ENCODE peak calls at places on chromosomes 11 and 22, in ten cellular contexts. E is tibial nerve, X is upper lobe of left lung, Q is HepG2, Y is transverse colon, I is A549, Z is sigmoid colon, F is stomach, T is esophagus muscularis mucosa, W is H1. O is an unnamed sample.

GRCh38 chr22:17724678-17725464 is 49.4 kb downstream of the BID start:
- DNase-seq in Q (no peak), Z (no peak), T (no peak), Y (no peak), W (no peak), F (no peak), E (no peak), X (no peak), I (no peak), O (no peak)

GRCh38 chr11:11998091-11998781 is 10.2 kb downstream of the DKK3 start:
- DNase-seq in T (no peak), Q (no peak), I (peak; percentile 79), Y (no peak), Z (no peak), F (no peak), X (no peak), W (no peak), E (no peak), O (no peak)

GRCh38 chr11:10329935-10330334 is 25.1 kb downstream of the ADM start:
- DNase-seq in Q (no peak), Y (no peak), X (no peak), W (no peak), E (no peak), T (peak; percentile 26), F (no peak), Z (no peak), I (no peak), O (no peak)

GRCh38 chr11:128472128-128473110 is 114.9 kb downstream of the ETS1 start:
- DNase-seq in E (no peak), Q (peak; percentile 35), Y (no peak), Z (no peak), F (no peak), I (no peak), T (no peak), W (no peak), X (no peak), O (no peak)

GRCh38 chr11:110491577-110492352 is 62.0 kb downstream of the FDX1 start:
- DNase-seq in Y (no peak), F (no peak), W (no peak), X (no peak), I (no peak), Z (no peak), E (no peak), Q (no peak), T (peak; percentile 66), O (no peak)

GRCh38 chr22:18032455-18033101 is 8.2 kb upstream of the MICAL3 start:
- DNase-seq in W (no peak), F (no peak), Y (no peak), Q (no peak), I (no peak), T (no peak), Z (no peak), E (no peak), X (no peak), O (no peak)

GRCh38 chr11:45786272-45786671 is 18.7 kb upstream of the SLC35C1 start:
- DNase-seq in E (no peak), Z (no peak), T (no peak), I (no peak), W (no peak), F (no peak), X (no peak), Y (no peak), Q (no peak), O (no peak)

GRCh38 chr11:101555366-101555765 is 28.4 kb downstream of the TRPC6 start:
- DNase-seq in Y (no peak), W (no peak), T (no peak), F (no peak), X (no peak), Z (no peak), E (no peak), Q (no peak), I (no peak), O (no peak)

GRCh38 chr11:131712897-131713296 is 342.5 kb downstream of the NTM start:
- DNase-seq in T (peak; percentile 47), E (no peak), W (no peak), F (no peak), X (no peak), I (no peak), Y (no peak), Z (no peak), Q (no peak), O (no peak)

GRCh38 chr11:96207459-96208449 is 135.2 kb downstream of the MAML2 start:
- DNase-seq in E (no peak), W (no peak), T (no peak), I (no peak), Y (peak; percentile 52), X (no peak), F (no peak), Q (peak; percentile 84), Z (no peak), O (no peak)

GRCh38 chr11:11229691-11230090 is 123.4 kb downstream of the CSNK2A3 start:
- DNase-seq in Z (no peak), W (no peak), Y (no peak), F (no peak), Q (no peak), T (no peak), E (no peak), I (no peak), X (no peak), O (no peak)

GRCh38 chr11:130429983-130430382 is 1.6 kb upstream of the ADAMTS8 start:
- DNase-seq in T (no peak), Y (no peak), E (no peak), X (no peak), Q (no peak), Z (no peak), W (no peak), F (no peak), I (no peak), O (no peak)

GRCh38 chr22:33803371-33803770 is 116.9 kb downstream of the LARGE1 start:
- DNase-seq in Y (no peak), W (no peak), Z (peak; percentile 66), X (no peak), F (no peak), T (no peak), E (no peak), Q (no peak), I (no peak), O (no peak)

GRCh38 chr11:12832828-12833227 is 158.6 kb downstream of the TEAD1 start:
- DNase-seq in I (no peak), Q (no peak), E (no peak), Y (no peak), F (no peak), W (no peak), Z (no peak), T (no peak), X (no peak), O (no peak)

DNA sequence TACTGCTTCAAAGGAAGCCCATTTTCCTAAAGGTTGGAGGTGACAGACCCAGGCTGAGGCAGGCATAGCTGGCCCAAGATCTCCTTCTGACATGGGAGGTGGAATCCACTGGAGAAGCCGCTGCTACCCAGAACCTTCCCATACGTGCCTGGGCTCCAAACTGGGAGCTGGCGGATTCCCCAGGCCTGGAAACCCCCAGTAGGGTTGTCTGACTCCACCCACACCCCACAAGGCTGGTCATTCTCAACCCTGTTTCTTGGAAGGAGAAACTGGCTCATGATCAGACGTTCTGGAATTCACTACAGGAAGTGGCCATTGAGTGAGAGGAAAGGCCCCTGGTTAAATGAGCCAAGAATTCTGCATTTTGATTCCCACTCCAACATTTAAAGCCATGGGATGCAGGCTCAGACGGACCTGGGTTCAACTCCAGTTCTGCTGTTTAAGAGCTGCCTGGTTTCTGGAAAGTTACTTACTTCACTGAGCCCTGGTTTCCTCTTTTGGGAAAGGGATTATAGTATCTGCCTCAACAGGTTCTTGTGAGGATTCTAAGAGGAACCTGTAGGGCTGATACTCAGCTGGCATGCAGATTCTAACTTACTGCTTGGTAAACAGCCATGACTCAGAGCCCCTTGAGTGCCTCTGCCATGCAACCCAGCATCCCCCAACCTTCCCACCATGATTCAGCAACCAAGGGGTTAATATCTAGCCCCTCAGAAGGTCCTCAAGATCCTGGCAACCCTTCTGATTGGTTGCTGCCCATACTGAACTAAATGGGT is 19.4 kb upstream of the TSKU start:
- DNase-seq in Y (no peak), X (no peak), Z (no peak), T (no peak), F (no peak), E (no peak), I (no peak), W (no peak), Q (no peak), O (peak; percentile 78)
- TF ChIP-seq POLR2A in Y (no peak), X (no peak), Z (no peak), T (no peak), F (no peak), E (no peak), I (peak; percentile 12), W (no peak), Q (no peak), O (no peak)

DNA sequence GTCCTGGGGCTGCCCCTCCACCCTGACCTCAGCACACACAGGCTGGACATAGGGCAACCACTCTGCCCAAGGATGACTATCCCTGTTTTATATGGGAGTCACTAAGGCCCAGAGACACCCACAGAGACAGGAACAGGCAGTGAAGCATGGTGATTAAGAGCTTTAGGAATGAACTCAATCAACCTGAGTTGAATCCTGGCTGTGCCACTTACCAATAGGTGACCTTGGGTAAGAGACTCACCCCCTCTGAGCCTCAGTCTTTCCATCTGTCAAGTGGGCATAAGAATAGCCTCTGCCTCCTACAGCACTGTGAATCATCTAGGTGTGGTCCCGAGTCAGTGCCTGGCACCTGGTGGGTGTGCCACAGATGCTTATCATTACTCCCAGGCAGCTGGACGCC is 6.8 kb downstream of the CRYBB1 start:
- DNase-seq in F (no peak), E (no peak), X (no peak), T (no peak), Z (no peak), Q (no peak), W (no peak), Y (no peak), I (no peak), O (no peak)
- TF ChIP-seq EP300 in F (no peak), E (no peak), X (no peak), T (no peak), Z (no peak), Q (no peak), W (no peak), Y (no peak), I (no peak), O (no peak)

GRCh38 chr11:71465054-71465453 is 12.1 kb downstream of the NADSYN1 start:
- DNase-seq in F (no peak), E (no peak), I (no peak), Q (no peak), Z (no peak), W (no peak), T (no peak), Y (no peak), X (no peak), O (no peak)
- H3K27ac ChIP-seq in F (no peak overlapping the region), E (no peak overlapping the region), I (no peak overlapping the region), Q (no peak overlapping the region), Z (no peak overlapping the region), W (no peak overlapping the region), T (no peak overlapping the region), Y (no peak overlapping the region), X (no peak overlapping the region), O (no peak overlapping the region)

GRCh38 chr11:114243461-114244372 is 52.5 kb upstream of the NNMT start:
- DNase-seq in Y (no peak), F (no peak), X (no peak), Z (peak; percentile 81), I (no peak), Q (no peak), W (no peak), T (no peak), E (no peak), O (no peak)
- TF ChIP-seq POLR2A in Y (no peak), F (no peak), X (no peak), Z (no peak), I (no peak), Q (no peak), W (no peak), T (no peak), E (no peak), O (no peak)

GRCh38 chr22:37624876-37625275 is 14.6 kb upstream of the SH3BP1 start:
- DNase-seq in X (no peak), Q (no peak), T (no peak), Z (no peak), F (no peak), Y (no peak), E (no peak), I (no peak), W (no peak), O (no peak)
- TF ChIP-seq EP300 in X (no peak), Q (no peak), T (no peak), Z (no peak), F (no peak), Y (no peak), E (no peak), I (no peak), W (no peak), O (no peak)